ENCODE peak calls at places on chromosomes 1 and 21, in four cellular contexts. B, M, L and Z are unnamed samples.

GRCh38 chr1:230917284-230918135 is 49.2 kb upstream of the C1orf198 start:
- DNase-seq in B (peak; percentile 35), M (peak; percentile 48), L (peak; percentile 72), Z (peak; percentile 72)

GRCh38 chr1:6273380-6273891 is 12.5 kb upstream of the GPR153 start:
- DNase-seq in L (no peak), M (no peak), B (no peak), Z (peak; percentile 90)

GRCh38 chr1:156616463-156616862 is 2.8 kb upstream of the HAPLN2 start:
- DNase-seq in M (no peak), B (no peak), L (no peak), Z (peak; percentile 60)

GRCh38 chr21:19855522-19855921 is 1142.7 kb upstream of the NCAM2 start:
- DNase-seq in L (no peak), M (no peak), B (no peak), Z (no peak)

GRCh38 chr1:28807986-28808385 is 4.0 kb upstream of the OPRD1 start:
- DNase-seq in L (no peak), M (no peak), B (no peak), Z (no peak)

GRCh38 chr21:42997053-42997452 is 22.7 kb downstream of the PKNOX1 start:
- DNase-seq in B (no peak), M (no peak), L (no peak), Z (peak; percentile 88)

GRCh38 chr1:158149577-158150269 is 31.0 kb upstream of the CD1D start:
- DNase-seq in M (peak; percentile 92), L (peak; percentile 46), B (peak; percentile 45), Z (peak; percentile 98)

GRCh38 chr1:93219443-93219842 is 38.9 kb downstream of the CCDC18 start:
- DNase-seq in M (no peak), B (no peak), L (no peak), Z (no peak)

GRCh38 chr1:156709743-156710489 is 4.5 kb upstream of the CRABP2 start:
- DNase-seq in M (no peak), L (no peak), B (no peak), Z (peak; percentile 93)

GRCh38 chr1:227131193-227131592 is 187.1 kb downstream of the CDC42BPA start:
- DNase-seq in M (peak; percentile 34), L (no peak), B (no peak), Z (peak; percentile 6)

GRCh38 chr21:31176725-31177124 is 138.4 kb upstream of the KRTAP19-8 start:
- DNase-seq in L (no peak), B (no peak), M (no peak), Z (no peak)

GRCh38 chr1:158654079-158654478 is 32.4 kb downstream of the SPTA1 start:
- DNase-seq in L (no peak), M (no peak), B (no peak), Z (no peak)

GRCh38 chr1:201792534-201793305 is 36.2 kb upstream of the IPO9 start:
- DNase-seq in L (peak; percentile 23), M (peak; percentile 90), B (peak; percentile 3), Z (peak; percentile 83)

GRCh38 chr1:115237507-115237906 is 100.5 kb downstream of the NGF start:
- DNase-seq in M (no peak), L (no peak), B (no peak), Z (peak; percentile 35)

GRCh38 chr1:14915356-14916054 is 238.0 kb upstream of the TMEM51 start:
- DNase-seq in M (peak; percentile 64), L (peak; percentile 6), B (peak; percentile 15), Z (peak; percentile 60)

GRCh38 chr1:216742625-216743024 is 19.4 kb upstream of the ESRRG start:
- DNase-seq in B (no peak), M (no peak), L (no peak), Z (no peak)